ENCODE peak calls at places on chromosomes 6 and 20, in ten cellular contexts. E, I, U, H, Y, Q, D, T, S and B are unnamed samples.

GRCh38 chr6:45959534-45960195 is 56.0 kb downstream of the CLIC5 start:
- DNase-seq in U (peak; percentile 67), Q (no peak), I (no peak), H (no peak), S (no peak), T (peak; percentile 43), E (peak; percentile 27), Y (peak; percentile 45), D (no peak), B (no peak)

GRCh38 chr6:168268755-168269154 is 50.8 kb downstream of the DACT2 start:
- DNase-seq in T (no peak), I (no peak), S (no peak), U (no peak), Y (no peak), Q (no peak), D (no peak), E (no peak), H (no peak), B (no peak)

GRCh38 chr6:39731565-39731964 is 6.4 kb upstream of the KIF6 start:
- DNase-seq in E (no peak), D (no peak), Y (no peak), I (no peak), U (peak; percentile 9), Q (no peak), H (no peak), S (no peak), T (no peak), B (no peak)

GRCh38 chr6:153167026-153167891 is 36.2 kb upstream of the RGS17 start:
- DNase-seq in Q (no peak), E (peak; percentile 91), I (no peak), T (peak; percentile 93), S (peak; percentile 90), D (no peak), U (no peak), Y (peak; percentile 71), H (no peak), B (peak; percentile 51)

GRCh38 chr6:43455034-43455747 is at the start of gene DLK2:
- DNase-seq in I (no peak), H (no peak), S (no peak), E (no peak), D (no peak), T (no peak), Y (no peak), Q (no peak), U (peak; percentile 39), B (no peak)

GRCh38 chr20:24779166-24779565 is 169.9 kb upstream of the CST7 start:
- DNase-seq in I (no peak), U (no peak), H (no peak), Y (no peak), E (no peak), D (no peak), Q (no peak), T (no peak), S (no peak), B (no peak)

GRCh38 chr20:34771680-34772081 is 53.8 kb downstream of the NCOA6 start:
- DNase-seq in U (no peak), E (peak; percentile 78), H (no peak), Y (peak; percentile 46), D (no peak), Q (no peak), I (no peak), S (no peak), T (no peak), B (no peak)

GRCh38 chr6:156534594-156534993 is 242.6 kb upstream of the ARID1B start:
- DNase-seq in I (no peak), E (no peak), S (no peak), H (no peak), Y (no peak), T (no peak), Q (no peak), D (no peak), U (no peak), B (no peak)

GRCh38 chr20:20248620-20249200 is 119.2 kb upstream of the INSM1 start:
- DNase-seq in H (no peak), D (no peak), T (no peak), S (no peak), I (no peak), Y (no peak), Q (no peak), E (no peak), U (no peak), B (no peak)

GRCh38 chr6:68729377-68729903 is 94.4 kb downstream of the ADGRB3 start:
- DNase-seq in S (no peak), D (no peak), U (no peak), H (no peak), I (no peak), E (no peak), T (no peak), Y (no peak), Q (no peak), B (no peak)

GRCh38 chr6:40340957-40341356 is 246.2 kb downstream of the LRFN2 start:
- DNase-seq in I (no peak), U (no peak), Q (no peak), D (no peak), S (no peak), H (no peak), Y (no peak), T (no peak), E (no peak), B (no peak)

GRCh38 chr6:110329729-110330436 is 28.3 kb downstream of the METTL24 start:
- DNase-seq in S (no peak), I (no peak), Q (peak; percentile 64), Y (peak; percentile 52), T (peak; percentile 15), H (no peak), U (peak; percentile 48), D (no peak), E (peak; percentile 59), B (no peak)

GRCh38 chr20:59082077-59082740 is 39.6 kb upstream of the PRELID3B start:
- DNase-seq in T (peak; percentile 69), Q (no peak), Y (peak; percentile 6), E (no peak), S (peak; percentile 6), H (no peak), U (no peak), D (no peak), I (no peak), B (no peak)

GRCh38 chr6:36610576-36611336 is 16.6 kb downstream of the SRSF3 start:
- DNase-seq in H (no peak), D (no peak), Q (no peak), E (no peak), U (no peak), T (peak; percentile 46), I (no peak), Y (peak; percentile 34), S (no peak), B (no peak)

GRCh38 chr6:75203721-75204120 is 2.1 kb downstream of the COL12A1 start:
- DNase-seq in U (no peak), H (no peak), D (no peak), T (peak; percentile 64), I (no peak), S (no peak), Q (no peak), E (peak; percentile 46), Y (peak; percentile 66), B (no peak)
- H3K4me3 ChIP-seq in U (no peak overlapping the region), H (peak overlapping the region; percentile 61), D (no peak overlapping the region), T (peak overlapping the region; percentile 84), I (peak overlapping the region; percentile 61), S (peak overlapping the region; percentile 86), Q (peak overlapping the region; percentile 59), E (peak overlapping the region; percentile 93), Y (peak overlapping the region; percentile 100), B (peak overlapping the region; percentile 72)

DNA sequence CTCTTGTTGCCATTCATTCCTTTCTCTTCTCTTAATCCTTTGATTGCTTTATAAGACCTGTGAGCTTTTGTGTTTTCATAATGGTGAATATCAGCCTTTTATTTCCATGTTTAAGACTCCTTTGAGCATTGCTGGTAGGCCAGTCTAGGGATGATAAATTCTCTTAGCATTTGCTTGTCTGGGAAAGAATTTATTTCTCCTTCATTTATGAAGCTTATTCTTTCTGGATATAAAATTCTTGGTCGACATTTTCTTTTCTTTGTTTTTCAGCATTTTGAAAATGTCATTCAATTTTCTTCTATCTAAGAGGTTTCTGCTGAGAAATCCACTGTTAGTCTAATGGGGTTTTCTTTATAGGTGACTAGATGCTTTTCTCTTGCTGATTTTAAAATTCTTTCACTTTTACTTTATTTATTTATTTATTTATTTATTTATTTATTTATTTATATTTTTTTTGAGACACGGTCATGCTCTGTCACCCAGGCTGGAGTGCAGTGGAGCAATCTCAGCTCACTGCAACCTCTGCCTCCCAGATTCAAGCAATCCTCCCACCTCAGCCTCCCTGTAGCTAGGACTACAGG is 15.0 kb downstream of the ARFGEF3 start:
- DNase-seq in T (no peak), U (no peak), Q (no peak), Y (no peak), D (no peak), H (no peak), S (no peak), I (no peak), E (no peak), B (no peak)
- TF ChIP-seq CTCF in T (no peak), U (no peak), Q (no peak), Y (no peak), D (no peak), H (no peak), S (no peak), I (no peak), E (no peak), B (no peak)

GRCh38 chr6:160510199-160510598 is 153.9 kb downstream of the LPA start:
- DNase-seq in I (no peak), E (peak; percentile 60), T (peak; percentile 75), H (no peak), S (no peak), Y (peak; percentile 20), Q (no peak), U (no peak), D (no peak), B (no peak)

GRCh38 chr6:160509610-160510009 is 154.5 kb downstream of the LPA start:
- DNase-seq in E (no peak), T (no peak), Q (no peak), U (no peak), I (no peak), H (no peak), D (no peak), S (no peak), Y (no peak), B (no peak)

GRCh38 chr6:160507420-160507819 is 156.7 kb downstream of the LPA start:
- DNase-seq in Q (no peak), U (no peak), D (no peak), S (no peak), Y (no peak), E (no peak), T (peak; percentile 2), I (no peak), H (no peak), B (no peak)

GRCh38 chr6:160513836-160514235 is 150.2 kb downstream of the LPA start:
- DNase-seq in D (no peak), S (no peak), E (peak; percentile 8), I (no peak), T (peak; percentile 22), Q (no peak), U (no peak), Y (no peak), H (no peak), B (no peak)

GRCh38 chr6:160510976-160511617 is 153.0 kb downstream of the LPA start:
- DNase-seq in S (no peak), D (no peak), Y (no peak), T (no peak), E (no peak), H (no peak), U (no peak), I (no peak), Q (no peak), B (no peak)
- H3K4me3 ChIP-seq in S (no peak overlapping the region), D (no peak overlapping the region), Y (no peak overlapping the region), T (no peak overlapping the region), E (no peak overlapping the region), H (no peak overlapping the region), U (no peak overlapping the region), I (no peak overlapping the region), Q (no peak overlapping the region), B (no peak overlapping the region)

GRCh38 chr6:42260972-42261371 is 43.3 kb upstream of the MRPS10 start:
- DNase-seq in Y (no peak), D (no peak), I (peak; percentile 54), S (no peak), E (peak; percentile 59), U (peak; percentile 71), Q (no peak), T (peak; percentile 25), H (no peak), B (no peak)
- TF ChIP-seq CTCF in Y (peak; percentile 46), D (no peak), I (peak; percentile 53), S (peak; percentile 45), E (peak; percentile 61), U (peak; percentile 72), Q (peak; percentile 55), T (peak; percentile 59), H (no peak), B (peak; percentile 44)